ENCODE peak calls at places on chromosome 1, in seven cellular contexts. One of them, this sample, is unnamed.

GRCh38 chr1:41454406-41454805 is 30.1 kb downstream of the EDN2 start:
- DNase-seq in HuH-7.5: no peak
- DNase-seq in mammary epithelial cell: peak; percentile 62
- DNase-seq in NCI-H1105 treated with DMSO at 0.1 percent for 48 hours: no peak
- DNase-seq in effector memory CD4-positive, alpha-beta T cell: no peak
- DNase-seq in fibroblast of lung: peak; percentile 31
- DNase-seq in ovary: no peak
- DNase-seq in this sample: no peak

GRCh38 chr1:29641921-29642320 is 405.6 kb downstream of the PTPRU start:
- DNase-seq in effector memory CD4-positive, alpha-beta T cell: no peak
- DNase-seq in fibroblast of lung: no peak
- DNase-seq in HuH-7.5: no peak
- DNase-seq in mammary epithelial cell: no peak
- DNase-seq in ovary: no peak
- DNase-seq in NCI-H1105 treated with DMSO at 0.1 percent for 48 hours: no peak
- DNase-seq in this sample: no peak

GRCh38 chr1:210489491-210489890 is 160.8 kb downstream of the HHAT start:
- DNase-seq in effector memory CD4-positive, alpha-beta T cell: no peak
- DNase-seq in ovary: no peak
- DNase-seq in NCI-H1105 treated with DMSO at 0.1 percent for 48 hours: no peak
- DNase-seq in fibroblast of lung: no peak
- DNase-seq in mammary epithelial cell: no peak
- DNase-seq in HuH-7.5: no peak
- DNase-seq in this sample: no peak

GRCh38 chr1:24850353-24850905 is 79.6 kb downstream of the RUNX3 start:
- DNase-seq in effector memory CD4-positive, alpha-beta T cell: no peak
- DNase-seq in fibroblast of lung: peak; percentile 22
- DNase-seq in HuH-7.5: no peak
- DNase-seq in mammary epithelial cell: no peak
- DNase-seq in NCI-H1105 treated with DMSO at 0.1 percent for 48 hours: no peak
- DNase-seq in ovary: no peak
- DNase-seq in this sample: peak; percentile 74

GRCh38 chr1:61210435-61211012 is 128.2 kb downstream of the NFIA start:
- DNase-seq in fibroblast of lung: no peak
- DNase-seq in HuH-7.5: no peak
- DNase-seq in mammary epithelial cell: no peak
- DNase-seq in effector memory CD4-positive, alpha-beta T cell: no peak
- DNase-seq in ovary: no peak
- DNase-seq in NCI-H1105 treated with DMSO at 0.1 percent for 48 hours: no peak
- DNase-seq in this sample: no peak

GRCh38 chr1:32742132-32742947 is 39.8 kb upstream of the SYNC start:
- DNase-seq in mammary epithelial cell: peak; percentile 58
- DNase-seq in NCI-H1105 treated with DMSO at 0.1 percent for 48 hours: no peak
- DNase-seq in fibroblast of lung: no peak
- DNase-seq in ovary: peak; percentile 67
- DNase-seq in effector memory CD4-positive, alpha-beta T cell: no peak
- DNase-seq in HuH-7.5: peak; percentile 71
- DNase-seq in this sample: no peak

GRCh38 chr1:178529364-178530036 is 16.6 kb downstream of the TEX35 start:
- DNase-seq in fibroblast of lung: no peak
- DNase-seq in ovary: no peak
- DNase-seq in mammary epithelial cell: peak; percentile 78
- DNase-seq in HuH-7.5: peak; percentile 45
- DNase-seq in effector memory CD4-positive, alpha-beta T cell: no peak
- DNase-seq in NCI-H1105 treated with DMSO at 0.1 percent for 48 hours: no peak
- DNase-seq in this sample: no peak

GRCh38 chr1:11804666-11805453 is 904 bp downstream of the MTHFR start:
- DNase-seq in ovary: peak; percentile 78
- DNase-seq in fibroblast of lung: peak; percentile 63
- DNase-seq in NCI-H1105 treated with DMSO at 0.1 percent for 48 hours: peak; percentile 95
- DNase-seq in HuH-7.5: no peak
- DNase-seq in mammary epithelial cell: peak; percentile 70
- DNase-seq in effector memory CD4-positive, alpha-beta T cell: peak; percentile 5
- DNase-seq in this sample: peak; percentile 67

GRCh38 chr1:154391086-154391770 is 13.9 kb upstream of the IL6R start:
- DNase-seq in ovary: peak; percentile 2
- DNase-seq in mammary epithelial cell: peak; percentile 70
- DNase-seq in fibroblast of lung: no peak
- DNase-seq in HuH-7.5: no peak
- DNase-seq in effector memory CD4-positive, alpha-beta T cell: no peak
- DNase-seq in NCI-H1105 treated with DMSO at 0.1 percent for 48 hours: peak; percentile 15
- DNase-seq in this sample: no peak

GRCh38 chr1:60634106-60634505 is 448.3 kb upstream of the NFIA start:
- DNase-seq in ovary: no peak
- DNase-seq in effector memory CD4-positive, alpha-beta T cell: no peak
- DNase-seq in mammary epithelial cell: no peak
- DNase-seq in HuH-7.5: no peak
- DNase-seq in NCI-H1105 treated with DMSO at 0.1 percent for 48 hours: no peak
- DNase-seq in fibroblast of lung: no peak
- DNase-seq in this sample: no peak